ENCODE peak calls at places on chromosomes 16 and 17, in six cellular contexts. K is HuH-7.5; A is keratinocyte; F is midbrain; T is DMS 273 treated with DMSO at 0.1 percent for 48 hours; H is activated CD8-positive, alpha-beta T cell treated with anti-CD3 and anti-CD28 coated beads for 36 hours. J is an unnamed sample.

GRCh38 chr17:68450391-68450790 is 6.9 kb downstream of the WIPI1 start:
- DNase-seq in K (no peak), A (no peak), F (no peak), T (peak; percentile 59), H (no peak), J (no peak)

GRCh38 chr17:63476857-63477470 is at the start of gene ACE:
- DNase-seq in K (peak; percentile 70), A (no peak), F (no peak), T (no peak), H (peak; percentile 53), J (peak; percentile 90)

GRCh38 chr16:73053379-73054130 is 5.6 kb upstream of the ZFHX3 start:
- DNase-seq in K (no peak), A (no peak), F (no peak), T (no peak), H (no peak), J (no peak)

GRCh38 chr17:4892499-4893221 is 6.7 kb upstream of the C17orf107 start:
- DNase-seq in K (no peak), A (no peak), F (no peak), T (no peak), H (no peak), J (no peak)

GRCh38 chr17:74527756-74528155 is 3.5 kb downstream of the CD300LB start:
- DNase-seq in K (no peak), A (no peak), F (no peak), T (no peak), H (no peak), J (no peak)

GRCh38 chr16:11613381-11614303 is 26.9 kb upstream of the LITAF start:
- DNase-seq in K (no peak), A (peak; percentile 75), F (peak; percentile 19), T (peak; percentile 54), H (peak; percentile 55), J (peak; percentile 86)

GRCh38 chr17:41500131-41500911 is 5.1 kb downstream of the KRT13 start:
- DNase-seq in K (no peak), A (no peak), F (no peak), T (no peak), H (no peak), J (no peak)

GRCh38 chr17:38912221-38912813 is 13.1 kb upstream of the LASP1NB start:
- DNase-seq in K (no peak), A (no peak), F (no peak), T (peak; percentile 54), H (no peak), J (no peak)

GRCh38 chr17:74211141-74211928 is 2.0 kb upstream of the TTYH2 start:
- DNase-seq in K (no peak), A (no peak), F (no peak), T (no peak), H (no peak), J (no peak)

GRCh38 chr17:32158870-32159585 is 16.7 kb downstream of the RHOT1 start:
- DNase-seq in K (no peak), A (no peak), F (peak; percentile 55), T (no peak), H (no peak), J (no peak)

GRCh38 chr17:64574646-64575045 is 67.9 kb downstream of the CEP95 start:
- DNase-seq in K (no peak), A (no peak), F (no peak), T (no peak), H (no peak), J (no peak)

GRCh38 chr16:13108126-13108525 is 206.7 kb downstream of the SHISA9 start:
- DNase-seq in K (no peak), A (no peak), F (no peak), T (no peak), H (no peak), J (no peak)

GRCh38 chr17:37608369-37609169 is 649 bp downstream of the SYNRG start:
- DNase-seq in K (peak; percentile 32), A (no peak), F (peak; percentile 39), T (no peak), H (peak; percentile 23), J (no peak)

J was measured in mucosa of descending colon.